ENCODE peak calls at places on chromosomes 1 and 21, in ten cellular contexts. W, Q, Y, K, X, D, N, F, J and T are unnamed samples.

GRCh38 chr1:226181996-226182714 is 4.4 kb downstream of the ACBD3 start:
- DNase-seq in Q (peak; percentile 52), N (peak; percentile 46), F (peak; percentile 55), J (peak; percentile 57), W (peak; percentile 55), D (peak; percentile 71), Y (peak; percentile 57), K (peak; percentile 35), X (peak; percentile 54), T (peak; percentile 72)

GRCh38 chr21:40615503-40616376 is 231.2 kb downstream of the DSCAM start:
- DNase-seq in Q (no peak), X (no peak), Y (no peak), D (peak; percentile 40), N (no peak), K (no peak), F (no peak), J (peak; percentile 51), W (no peak), T (no peak)

GRCh38 chr1:179937668-179938259 is 16.8 kb upstream of the CEP350 start:
- DNase-seq in D (no peak), Q (no peak), W (no peak), X (no peak), Y (no peak), F (no peak), K (no peak), N (no peak), J (no peak), T (no peak)

GRCh38 chr1:45843474-45843905 is 40.1 kb downstream of the MAST2 start:
- DNase-seq in N (no peak), Y (no peak), J (peak; percentile 36), F (no peak), K (no peak), X (no peak), D (peak; percentile 67), W (no peak), Q (no peak), T (no peak)

GRCh38 chr1:56123421-56123820 is 455.9 kb downstream of the PLPP3 start:
- DNase-seq in Y (no peak), K (no peak), F (no peak), D (peak; percentile 21), X (no peak), J (no peak), W (no peak), N (no peak), Q (no peak), T (no peak)

GRCh38 chr1:43274125-43274803 is 4.5 kb downstream of the TMEM125 start:
- DNase-seq in K (no peak), N (no peak), F (no peak), J (peak; percentile 89), X (no peak), Y (peak; percentile 43), D (no peak), Q (no peak), W (no peak), T (no peak)

GRCh38 chr1:232682248-232682647 is 52.3 kb upstream of the SIPA1L2 start:
- DNase-seq in Y (peak; percentile 63), D (no peak), Q (no peak), F (no peak), K (no peak), X (peak; percentile 82), W (peak; percentile 75), J (no peak), N (peak; percentile 79), T (no peak)

GRCh38 chr1:225556694-225557093 is 96.2 kb downstream of the ENAH start:
- DNase-seq in N (no peak), Q (no peak), W (no peak), X (no peak), J (no peak), K (no peak), Y (no peak), D (no peak), F (no peak), T (no peak)

GRCh38 chr1:88813474-88813873 is 77.9 kb downstream of the GTF2B start:
- DNase-seq in W (no peak), Q (no peak), K (no peak), D (no peak), N (no peak), J (no peak), F (no peak), Y (no peak), X (no peak), T (no peak)

DNA sequence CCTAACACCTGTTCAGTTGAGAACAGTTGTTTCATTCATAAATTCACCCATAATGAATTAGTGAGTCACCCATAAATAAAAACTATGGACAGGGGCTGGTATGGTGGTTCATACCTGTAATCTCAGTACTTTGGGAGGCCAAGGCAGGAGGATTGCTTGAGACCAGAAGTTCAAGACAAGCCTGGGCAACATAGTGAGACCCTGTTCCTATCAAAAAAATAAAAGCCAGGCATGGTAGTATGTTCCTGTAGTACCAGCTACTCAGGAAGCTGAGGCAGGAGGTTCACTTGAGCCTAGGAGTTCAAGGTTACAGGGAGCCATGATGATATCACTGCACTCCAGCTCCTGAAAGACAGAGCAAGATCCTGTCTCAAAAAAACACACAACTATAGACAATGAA is 79.0 kb downstream of the GTF2B start:
- DNase-seq in N (no peak), Y (no peak), D (no peak), Q (no peak), K (no peak), X (no peak), F (no peak), J (no peak), W (no peak), T (no peak)
- H3K36me3 ChIP-seq in N (peaks cover 24% of the 10 kb centered on the region), Y (no peaks in the 10 kb centered on the region), D (peaks cover 63% of the 10 kb centered on the region), Q (no peaks in the 10 kb centered on the region), K (peaks cover 99% of the 10 kb centered on the region), X (no peaks in the 10 kb centered on the region), F (peaks cover 60% of the 10 kb centered on the region), J (peaks cover 3% of the 10 kb centered on the region), W (no peaks in the 10 kb centered on the region), T (no peaks in the 10 kb centered on the region)

DNA sequence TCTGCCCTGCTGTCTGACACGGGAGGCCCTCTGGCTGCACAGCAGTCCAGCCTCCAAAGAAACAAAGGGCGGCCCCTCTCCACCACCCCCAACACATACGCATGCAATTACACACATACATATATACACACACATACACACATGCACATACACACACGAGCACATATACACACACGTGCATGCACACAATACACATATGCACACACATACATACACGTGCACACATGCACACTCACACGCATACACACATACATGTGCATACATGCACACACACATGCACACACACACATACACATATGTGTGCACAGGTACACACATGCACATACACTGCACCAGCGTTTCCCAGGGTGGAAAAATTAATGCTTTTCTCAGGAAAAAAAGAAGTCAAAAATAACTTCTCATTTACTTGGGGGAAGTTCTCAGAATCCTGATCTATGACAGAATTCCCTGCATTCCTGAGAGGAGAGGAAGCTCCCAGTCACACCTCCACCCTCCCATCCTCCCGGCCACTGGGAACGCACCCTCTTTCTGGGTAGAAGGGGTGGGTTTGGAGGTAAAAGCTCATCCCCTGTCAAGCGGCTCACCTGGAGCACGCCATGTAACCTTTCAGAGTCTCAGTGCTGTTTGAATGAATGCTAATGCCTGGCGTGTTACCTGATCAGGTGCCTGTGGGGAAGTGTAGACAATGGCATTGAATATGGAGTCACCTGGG is 33.1 kb upstream of the KLHDC7A start:
- DNase-seq in J (no peak), F (no peak), D (no peak), K (no peak), W (no peak), N (no peak), X (no peak), Y (no peak), Q (no peak), T (no peak)
- H3K36me3 ChIP-seq in J (no peaks in the 10 kb centered on the region), F (no peaks in the 10 kb centered on the region), D (no peaks in the 10 kb centered on the region), K (no peaks in the 10 kb centered on the region), W (no peaks in the 10 kb centered on the region), N (no peaks in the 10 kb centered on the region), X (no peaks in the 10 kb centered on the region), Y (no peaks in the 10 kb centered on the region), Q (no peaks in the 10 kb centered on the region), T (no peaks in the 10 kb centered on the region)

GRCh38 chr21:17602874-17603273 is 9.8 kb downstream of the BTG3 start:
- DNase-seq in Q (no peak), N (no peak), Y (no peak), W (no peak), X (no peak), J (peak; percentile 58), D (peak; percentile 63), K (no peak), F (no peak), T (no peak)

GRCh38 chr21:17597680-17598079 is 15.0 kb downstream of the BTG3 start:
- DNase-seq in W (no peak), Q (no peak), D (no peak), J (no peak), Y (no peak), N (no peak), X (no peak), K (no peak), F (no peak), T (no peak)

GRCh38 chr21:17598437-17598836 is 14.3 kb downstream of the BTG3 start:
- DNase-seq in K (no peak), X (no peak), W (no peak), J (no peak), N (no peak), Q (no peak), Y (no peak), D (no peak), F (no peak), T (no peak)
- H3K36me3 ChIP-seq in K (peaks cover 100% of the 10 kb centered on the region), X (no peaks in the 10 kb centered on the region), W (peaks cover 1% of the 10 kb centered on the region), J (peaks cover 9% of the 10 kb centered on the region), N (peaks cover 62% of the 10 kb centered on the region), Q (peaks cover 5% of the 10 kb centered on the region), Y (no peaks in the 10 kb centered on the region), D (peaks cover 84% of the 10 kb centered on the region), F (peaks cover 85% of the 10 kb centered on the region), T (no peaks in the 10 kb centered on the region)

GRCh38 chr1:171583581-171584194 is 38.4 kb upstream of the MYOCOS start:
- DNase-seq in N (no peak), X (no peak), Y (no peak), D (peak; percentile 6), J (peak; percentile 32), Q (no peak), F (no peak), W (no peak), K (no peak), T (no peak)

GRCh38 chr1:171585715-171586114 is 36.3 kb upstream of the MYOCOS start:
- DNase-seq in K (no peak), Q (no peak), N (no peak), J (peak; percentile 89), D (no peak), F (no peak), Y (no peak), W (no peak), X (no peak), T (no peak)

GRCh38 chr1:171582589-171582988 is 39.5 kb upstream of the MYOCOS start:
- DNase-seq in N (no peak), J (peak; percentile 15), Q (no peak), Y (no peak), F (no peak), W (no peak), K (no peak), D (no peak), X (no peak), T (no peak)

GRCh38 chr1:171581226-171581625 is 40.8 kb upstream of the MYOCOS start:
- DNase-seq in J (no peak), Y (no peak), X (no peak), K (no peak), N (no peak), Q (no peak), F (no peak), W (no peak), D (no peak), T (no peak)

DNA sequence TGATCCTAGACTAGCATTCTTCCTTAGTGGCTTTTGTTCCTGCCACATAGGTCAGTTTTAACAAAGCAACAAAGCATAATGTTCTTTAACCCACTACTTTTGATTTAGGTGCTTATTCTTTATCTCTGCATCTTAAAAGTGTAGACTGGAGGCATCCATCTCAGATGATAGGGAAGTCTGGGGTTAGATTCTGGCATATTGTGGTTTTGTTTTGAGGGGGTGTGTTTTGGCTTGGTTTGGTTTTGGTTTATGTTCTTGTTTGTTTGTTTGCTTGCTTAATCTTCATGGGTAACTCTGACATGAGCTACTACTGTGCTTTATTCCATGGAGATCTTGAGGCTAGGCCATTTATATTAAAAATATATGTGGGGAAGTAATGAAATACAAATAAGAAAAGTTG is 40.3 kb upstream of the MYOCOS start:
- DNase-seq in X (no peak), F (no peak), D (no peak), N (no peak), J (no peak), K (no peak), W (no peak), Q (no peak), Y (no peak), T (no peak)
- H3K36me3 ChIP-seq in X (peaks cover 17% of the 10 kb centered on the region), F (peaks cover 86% of the 10 kb centered on the region), D (peaks cover 91% of the 10 kb centered on the region), N (peaks cover 46% of the 10 kb centered on the region), J (peaks cover 11% of the 10 kb centered on the region), K (peaks cover 100% of the 10 kb centered on the region), W (peaks cover 16% of the 10 kb centered on the region), Q (peaks cover 38% of the 10 kb centered on the region), Y (peaks cover 13% of the 10 kb centered on the region), T (no peaks in the 10 kb centered on the region)